ENCODE peak calls at places on chromosomes 3 and 15, in four cellular contexts. One of them, this sample, is unnamed.

GRCh38 chr15:71451080-71451479 is 335.8 kb downstream of the THSD4 start:
- DNase-seq in ovary: no peak
- DNase-seq in lower lobe of right lung: no peak
- DNase-seq in dorsolateral prefrontal cortex: no peak
- DNase-seq in this sample: no peak

GRCh38 chr3:29758108-29759020 is 477.5 kb downstream of the RBMS3 start:
- DNase-seq in ovary: no peak
- DNase-seq in lower lobe of right lung: no peak
- DNase-seq in dorsolateral prefrontal cortex: no peak
- DNase-seq in this sample: no peak

GRCh38 chr3:152258448-152259302 is 10.1 kb upstream of the MBNL1 start:
- DNase-seq in ovary: peak; percentile 26
- DNase-seq in lower lobe of right lung: peak; percentile 77
- DNase-seq in dorsolateral prefrontal cortex: no peak
- DNase-seq in this sample: peak; percentile 48

GRCh38 chr3:12428131-12428530 is 56.1 kb upstream of the TSEN2 start:
- DNase-seq in ovary: no peak
- DNase-seq in lower lobe of right lung: no peak
- DNase-seq in dorsolateral prefrontal cortex: no peak
- DNase-seq in this sample: no peak

GRCh38 chr15:81410318-81410753 is 36.3 kb upstream of the TMC3 start:
- DNase-seq in ovary: peak; percentile 28
- DNase-seq in lower lobe of right lung: no peak
- DNase-seq in dorsolateral prefrontal cortex: peak; percentile 40
- DNase-seq in this sample: no peak

GRCh38 chr15:40256642-40257235 is 17.9 kb downstream of the PAK6 start:
- DNase-seq in ovary: no peak
- DNase-seq in lower lobe of right lung: no peak
- DNase-seq in dorsolateral prefrontal cortex: no peak
- DNase-seq in this sample: no peak

GRCh38 chr3:195451373-195452000 is 8.7 kb upstream of the ACAP2 start:
- DNase-seq in ovary: no peak
- DNase-seq in lower lobe of right lung: no peak
- DNase-seq in dorsolateral prefrontal cortex: no peak
- DNase-seq in this sample: no peak

GRCh38 chr3:147518465-147518864 is 109.3 kb downstream of the ZIC1 start:
- DNase-seq in ovary: no peak
- DNase-seq in lower lobe of right lung: no peak
- DNase-seq in dorsolateral prefrontal cortex: no peak
- DNase-seq in this sample: no peak

GRCh38 chr3:189593581-189593980 is 37.6 kb upstream of the TP63 start:
- DNase-seq in ovary: no peak
- DNase-seq in lower lobe of right lung: no peak
- DNase-seq in dorsolateral prefrontal cortex: no peak
- DNase-seq in this sample: no peak

GRCh38 chr3:76561494-76562242 is 478.2 kb upstream of the ROBO2 start:
- DNase-seq in ovary: no peak
- DNase-seq in lower lobe of right lung: no peak
- DNase-seq in dorsolateral prefrontal cortex: no peak
- DNase-seq in this sample: no peak

GRCh38 chr15:52428297-52428696 is 100.4 kb downstream of the MYO5A start:
- DNase-seq in ovary: no peak
- DNase-seq in lower lobe of right lung: no peak
- DNase-seq in dorsolateral prefrontal cortex: no peak
- DNase-seq in this sample: no peak

GRCh38 chr3:179663093-179663492 is 10.3 kb downstream of the USP13 start:
- DNase-seq in ovary: no peak
- DNase-seq in lower lobe of right lung: no peak
- DNase-seq in dorsolateral prefrontal cortex: no peak
- DNase-seq in this sample: no peak

GRCh38 chr15:98954411-98954810 is 53.2 kb downstream of the PGPEP1L start:
- DNase-seq in ovary: peak; percentile 71
- DNase-seq in lower lobe of right lung: no peak
- DNase-seq in dorsolateral prefrontal cortex: peak; percentile 41
- DNase-seq in this sample: no peak

GRCh38 chr15:98381446-98381845 is 266.9 kb upstream of the IGF1R start:
- DNase-seq in ovary: no peak
- DNase-seq in lower lobe of right lung: no peak
- DNase-seq in dorsolateral prefrontal cortex: no peak
- DNase-seq in this sample: no peak

GRCh38 chr15:39140060-39140604 is 440.7 kb upstream of the THBS1 start:
- DNase-seq in ovary: no peak
- DNase-seq in lower lobe of right lung: no peak
- DNase-seq in dorsolateral prefrontal cortex: no peak
- DNase-seq in this sample: no peak

GRCh38 chr3:8931342-8931741 is 31.9 kb downstream of the RAD18 start:
- DNase-seq in ovary: no peak
- DNase-seq in lower lobe of right lung: no peak
- DNase-seq in dorsolateral prefrontal cortex: no peak
- DNase-seq in this sample: no peak

GRCh38 chr3:162211470-162211869 is 714.9 kb downstream of the OTOL1 start:
- DNase-seq in ovary: no peak
- DNase-seq in lower lobe of right lung: no peak
- DNase-seq in dorsolateral prefrontal cortex: no peak
- DNase-seq in this sample: no peak

GRCh38 chr3:152339881-152340505 is 71.3 kb downstream of the MBNL1 start:
- DNase-seq in ovary: no peak
- DNase-seq in lower lobe of right lung: no peak
- DNase-seq in dorsolateral prefrontal cortex: no peak
- DNase-seq in this sample: no peak

GRCh38 chr3:169143471-169143870 is 520.0 kb downstream of the MECOM start:
- DNase-seq in ovary: no peak
- DNase-seq in lower lobe of right lung: no peak
- DNase-seq in dorsolateral prefrontal cortex: no peak
- DNase-seq in this sample: no peak

GRCh38 chr3:66259721-66260255 is 39.0 kb downstream of the SLC25A26 start:
- DNase-seq in ovary: no peak
- DNase-seq in lower lobe of right lung: no peak
- DNase-seq in dorsolateral prefrontal cortex: no peak
- DNase-seq in this sample: no peak

GRCh38 chr3:49183873-49184272 is 12.5 kb downstream of the KLHDC8B start:
- DNase-seq in ovary: no peak
- DNase-seq in lower lobe of right lung: no peak
- DNase-seq in dorsolateral prefrontal cortex: no peak
- DNase-seq in this sample: no peak

GRCh38 chr3:77392181-77392580 is 352.3 kb downstream of the ROBO2 start:
- DNase-seq in ovary: no peak
- DNase-seq in lower lobe of right lung: no peak
- DNase-seq in dorsolateral prefrontal cortex: no peak
- DNase-seq in this sample: no peak

GRCh38 chr3:59655616-59656015 is 605.8 kb upstream of the CFAP20DC start:
- DNase-seq in ovary: no peak
- DNase-seq in lower lobe of right lung: no peak
- DNase-seq in dorsolateral prefrontal cortex: no peak
- DNase-seq in this sample: no peak

GRCh38 chr15:69876556-69876955 is 221.2 kb downstream of the TLE3 start:
- DNase-seq in ovary: no peak
- DNase-seq in lower lobe of right lung: no peak
- DNase-seq in dorsolateral prefrontal cortex: no peak
- DNase-seq in this sample: no peak

GRCh38 chr3:171514466-171514865 is 54.3 kb upstream of the TNIK start:
- DNase-seq in ovary: no peak
- DNase-seq in lower lobe of right lung: no peak
- DNase-seq in dorsolateral prefrontal cortex: no peak
- DNase-seq in this sample: no peak

GRCh38 chr3:155083313-155083905 is 3.3 kb downstream of the MME start:
- DNase-seq in ovary: no peak
- DNase-seq in lower lobe of right lung: no peak
- DNase-seq in dorsolateral prefrontal cortex: no peak
- DNase-seq in this sample: no peak

GRCh38 chr3:30035935-30036567 is 570.4 kb upstream of the TGFBR2 start:
- DNase-seq in ovary: no peak
- DNase-seq in lower lobe of right lung: no peak
- DNase-seq in dorsolateral prefrontal cortex: no peak
- DNase-seq in this sample: no peak

GRCh38 chr3:183027276-183027675 is 46.9 kb upstream of the DCUN1D1 start:
- DNase-seq in ovary: no peak
- DNase-seq in lower lobe of right lung: no peak
- DNase-seq in dorsolateral prefrontal cortex: no peak
- DNase-seq in this sample: no peak

GRCh38 chr3:120448707-120449650 is 1.8 kb downstream of the FSTL1 start:
- DNase-seq in ovary: no peak
- DNase-seq in lower lobe of right lung: no peak
- DNase-seq in dorsolateral prefrontal cortex: no peak
- DNase-seq in this sample: no peak

GRCh38 chr3:65785065-65785645 is 253.6 kb downstream of the MAGI1 start:
- DNase-seq in ovary: no peak
- DNase-seq in lower lobe of right lung: no peak
- DNase-seq in dorsolateral prefrontal cortex: peak; percentile 23
- DNase-seq in this sample: no peak

GRCh38 chr3:194727435-194728128 is 41.9 kb downstream of the FAM43A start:
- DNase-seq in ovary: no peak
- DNase-seq in lower lobe of right lung: no peak
- DNase-seq in dorsolateral prefrontal cortex: no peak
- DNase-seq in this sample: no peak

GRCh38 chr3:13504161-13504831 is 24.2 kb downstream of the HDAC11 start:
- DNase-seq in ovary: no peak
- DNase-seq in lower lobe of right lung: no peak
- DNase-seq in dorsolateral prefrontal cortex: no peak
- DNase-seq in this sample: no peak

GRCh38 chr15:98684441-98684840 is 36.1 kb downstream of the IGF1R start:
- DNase-seq in ovary: no peak
- DNase-seq in lower lobe of right lung: no peak
- DNase-seq in dorsolateral prefrontal cortex: no peak
- DNase-seq in this sample: no peak

GRCh38 chr15:91515188-91515754 is 338.2 kb upstream of the SLCO3A1 start:
- DNase-seq in ovary: peak; percentile 11
- DNase-seq in lower lobe of right lung: no peak
- DNase-seq in dorsolateral prefrontal cortex: no peak
- DNase-seq in this sample: no peak

GRCh38 chr3:194203482-194204035 is 67.6 kb downstream of the HES1 start:
- DNase-seq in ovary: no peak
- DNase-seq in lower lobe of right lung: no peak
- DNase-seq in dorsolateral prefrontal cortex: no peak
- DNase-seq in this sample: no peak

GRCh38 chr3:8460815-8461482 is 40.7 kb upstream of the LMCD1 start:
- DNase-seq in ovary: no peak
- DNase-seq in lower lobe of right lung: no peak
- DNase-seq in dorsolateral prefrontal cortex: no peak
- DNase-seq in this sample: no peak

GRCh38 chr3:58025824-58026579 is 17.8 kb downstream of the FLNB start:
- DNase-seq in ovary: no peak
- DNase-seq in lower lobe of right lung: peak; percentile 70
- DNase-seq in dorsolateral prefrontal cortex: peak; percentile 44
- DNase-seq in this sample: no peak
- H3K27ac ChIP-seq in ovary: no peak overlapping the region
- H3K27ac ChIP-seq in lower lobe of right lung: peak overlapping the region; percentile 57
- H3K27ac ChIP-seq in dorsolateral prefrontal cortex: no peak overlapping the region
- H3K27ac ChIP-seq in this sample: no peak overlapping the region

GRCh38 chr3:26721047-26721446 is 98.5 kb downstream of the LRRC3B start:
- DNase-seq in ovary: no peak
- DNase-seq in lower lobe of right lung: no peak
- DNase-seq in dorsolateral prefrontal cortex: no peak
- DNase-seq in this sample: no peak
- TF ChIP-seq CTCF in ovary: no peak
- TF ChIP-seq CTCF in lower lobe of right lung: no peak
- TF ChIP-seq CTCF in dorsolateral prefrontal cortex: no peak
- TF ChIP-seq CTCF in this sample: no peak

DNA sequence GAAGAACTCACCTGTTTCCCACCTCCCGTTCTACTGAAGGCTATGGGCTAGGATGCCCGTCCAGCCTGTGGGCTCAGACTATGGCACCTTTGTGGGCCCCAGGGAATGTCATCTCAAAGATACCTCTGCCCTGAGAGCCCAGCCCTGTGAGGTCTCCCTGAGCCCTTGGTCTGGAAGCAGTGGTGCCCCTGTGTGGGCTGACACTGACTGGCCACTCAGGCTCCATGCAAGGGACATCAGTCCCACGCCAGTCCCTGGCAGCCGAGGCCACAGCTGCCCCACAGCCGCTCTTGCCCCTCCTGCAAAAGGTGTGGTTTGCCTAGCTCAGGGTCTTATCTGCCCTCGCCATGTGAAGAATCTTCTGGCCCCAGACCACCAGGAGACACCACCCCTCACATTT is 106.9 kb downstream of the KLF13 start:
- DNase-seq in ovary: no peak
- DNase-seq in lower lobe of right lung: no peak
- DNase-seq in dorsolateral prefrontal cortex: no peak
- DNase-seq in this sample: no peak
- H3K27ac ChIP-seq in ovary: no peak overlapping the region
- H3K27ac ChIP-seq in lower lobe of right lung: peak overlapping the region; percentile 90
- H3K27ac ChIP-seq in dorsolateral prefrontal cortex: no peak overlapping the region
- H3K27ac ChIP-seq in this sample: peak overlapping the region; percentile 88

GRCh38 chr15:87959658-87960057 is 296.9 kb downstream of the NTRK3 start:
- DNase-seq in ovary: no peak
- DNase-seq in lower lobe of right lung: no peak
- DNase-seq in dorsolateral prefrontal cortex: peak; percentile 26
- DNase-seq in this sample: no peak

GRCh38 chr15:87955284-87955909 is 301.1 kb downstream of the NTRK3 start:
- DNase-seq in ovary: no peak
- DNase-seq in lower lobe of right lung: no peak
- DNase-seq in dorsolateral prefrontal cortex: peak; percentile 21
- DNase-seq in this sample: no peak

GRCh38 chr15:87961851-87962816 is 294.4 kb downstream of the NTRK3 start:
- DNase-seq in ovary: no peak
- DNase-seq in lower lobe of right lung: no peak
- DNase-seq in dorsolateral prefrontal cortex: peak; percentile 74
- DNase-seq in this sample: no peak

GRCh38 chr15:87954783-87955182 is 301.8 kb downstream of the NTRK3 start:
- DNase-seq in ovary: no peak
- DNase-seq in lower lobe of right lung: no peak
- DNase-seq in dorsolateral prefrontal cortex: no peak
- DNase-seq in this sample: no peak

DNA sequence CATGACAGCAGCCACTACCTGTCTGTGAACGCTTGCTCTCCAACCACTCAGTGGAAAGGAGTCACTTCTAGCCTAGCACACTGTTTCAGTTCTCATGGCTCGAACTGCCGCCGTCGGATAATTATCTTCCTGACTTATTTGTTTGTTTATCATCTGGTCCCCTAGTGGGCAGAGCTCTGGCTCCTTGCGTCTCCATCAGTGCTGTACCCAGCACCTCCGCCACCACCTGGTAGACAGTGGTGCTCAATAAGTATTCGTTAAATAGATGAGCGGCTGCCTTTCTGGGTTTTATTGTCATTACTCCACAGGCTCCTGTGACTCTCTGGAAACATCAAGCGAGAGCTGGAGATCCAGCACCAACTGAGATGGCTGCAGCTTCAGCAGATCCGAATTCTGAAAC is 297.5 kb downstream of the NTRK3 start:
- DNase-seq in ovary: no peak
- DNase-seq in lower lobe of right lung: no peak
- DNase-seq in dorsolateral prefrontal cortex: no peak
- DNase-seq in this sample: no peak
- TF ChIP-seq CTCF in ovary: no peak
- TF ChIP-seq CTCF in lower lobe of right lung: no peak
- TF ChIP-seq CTCF in dorsolateral prefrontal cortex: no peak
- TF ChIP-seq CTCF in this sample: no peak